ENCODE peak calls at places on chromosomes 5 and 9, in eight cellular contexts. J, I, C, O, X, M, E and N are unnamed samples.

GRCh38 chr9:22683393-22684075 is 236.9 kb downstream of the DMRTA1 start:
- DNase-seq in J (no peak), I (no peak), C (no peak), O (peak; percentile 82), X (peak; percentile 14), M (no peak), E (no peak), N (no peak)

GRCh38 chr5:157540707-157541451 is 34.7 kb downstream of the ADAM19 start:
- DNase-seq in J (no peak), I (peak; percentile 43), C (peak; percentile 32), O (no peak), X (peak; percentile 55), M (peak; percentile 43), E (peak; percentile 89), N (peak; percentile 84)

GRCh38 chr5:58043607-58043945 is 416.3 kb downstream of the PLK2 start:
- DNase-seq in J (no peak), I (no peak), C (no peak), O (no peak), X (no peak), M (no peak), E (no peak), N (no peak)

GRCh38 chr5:132251220-132251725 is 6.2 kb upstream of the PDLIM4 start:
- DNase-seq in J (no peak), I (no peak), C (no peak), O (no peak), X (no peak), M (no peak), E (no peak), N (no peak)

GRCh38 chr5:156438076-156438475 is 111.1 kb downstream of the SGCD start:
- DNase-seq in J (no peak), I (no peak), C (no peak), O (no peak), X (no peak), M (no peak), E (no peak), N (no peak)

GRCh38 chr5:97529354-97529753 is 346.3 kb upstream of the RIOK2 start:
- DNase-seq in J (no peak), I (no peak), C (no peak), O (no peak), X (no peak), M (no peak), E (no peak), N (no peak)

GRCh38 chr5:122965111-122965510 is 71.4 kb downstream of the PPIC start:
- DNase-seq in J (no peak), I (no peak), C (no peak), O (no peak), X (peak; percentile 25), M (no peak), E (no peak), N (no peak)

GRCh38 chr5:10860645-10861455 is 99.8 kb upstream of the DAP start:
- DNase-seq in J (no peak), I (peak; percentile 79), C (no peak), O (peak; percentile 72), X (no peak), M (no peak), E (no peak), N (no peak)

GRCh38 chr9:135887585-135888050 is 19.7 kb downstream of the CAMSAP1 start:
- DNase-seq in J (no peak), I (no peak), C (peak; percentile 38), O (no peak), X (no peak), M (no peak), E (peak; percentile 62), N (peak; percentile 12)

GRCh38 chr5:158056426-158056825 is 197.5 kb upstream of the CLINT1 start:
- DNase-seq in J (no peak), I (no peak), C (no peak), O (peak; percentile 54), X (no peak), M (no peak), E (no peak), N (no peak)

GRCh38 chr5:89421035-89421434 is 538.1 kb upstream of the MEF2C start:
- DNase-seq in J (no peak), I (no peak), C (no peak), O (peak; percentile 65), X (no peak), M (no peak), E (no peak), N (no peak)

GRCh38 chr9:89984214-89984613 is 379.4 kb downstream of the GADD45G start:
- DNase-seq in J (no peak), I (peak; percentile 47), C (no peak), O (peak; percentile 56), X (no peak), M (no peak), E (peak; percentile 17), N (no peak)

GRCh38 chr5:71938886-71939285 is 168.4 kb upstream of the MAP1B start:
- DNase-seq in J (no peak), I (no peak), C (peak; percentile 49), O (peak; percentile 75), X (peak; percentile 22), M (no peak), E (no peak), N (peak; percentile 14)

GRCh38 chr5:4275232-4275631 is 679.6 kb downstream of the IRX1 start:
- DNase-seq in J (no peak), I (no peak), C (no peak), O (no peak), X (peak; percentile 64), M (no peak), E (no peak), N (no peak)

GRCh38 chr5:29878599-29878998 is 1314.9 kb upstream of the CDH6 start:
- DNase-seq in J (no peak), I (no peak), C (no peak), O (no peak), X (no peak), M (no peak), E (no peak), N (no peak)

GRCh38 chr9:98516205-98516896 is 192.4 kb downstream of the GABBR2 start:
- DNase-seq in J (no peak), I (no peak), C (no peak), O (no peak), X (no peak), M (no peak), E (no peak), N (no peak)

GRCh38 chr5:53253421-53253871 is 143.9 kb upstream of the MOCS2 start:
- DNase-seq in J (no peak), I (peak; percentile 21), C (no peak), O (peak; percentile 59), X (no peak), M (no peak), E (peak; percentile 10), N (peak; percentile 52)

GRCh38 chr5:141260458-141261237 is 15.5 kb downstream of the PCDHB15 start:
- DNase-seq in J (no peak), I (no peak), C (no peak), O (peak; percentile 7), X (no peak), M (no peak), E (no peak), N (no peak)

GRCh38 chr5:172782169-172783039 is 11.4 kb upstream of the DUSP1 start:
- DNase-seq in J (no peak), I (no peak), C (no peak), O (peak; percentile 93), X (no peak), M (no peak), E (no peak), N (no peak)

GRCh38 chr5:35780236-35780635 is 76.5 kb upstream of the IL7R start:
- DNase-seq in J (no peak), I (no peak), C (no peak), O (no peak), X (no peak), M (no peak), E (peak; percentile 57), N (no peak)

GRCh38 chr5:58818515-58818914 is 235.6 kb downstream of the RAB3C start:
- DNase-seq in J (no peak), I (no peak), C (no peak), O (no peak), X (no peak), M (no peak), E (no peak), N (no peak)

GRCh38 chr9:130193531-130194405 is 21.6 kb downstream of the NCS1 start:
- DNase-seq in J (no peak), I (peak; percentile 37), C (peak; percentile 43), O (no peak), X (peak; percentile 93), M (no peak), E (no peak), N (no peak)

GRCh38 chr5:127517110-127517479 is 345 bp upstream of the PRRC1 start:
- DNase-seq in J (no peak), I (no peak), C (no peak), O (no peak), X (no peak), M (no peak), E (no peak), N (no peak)

GRCh38 chr5:98907951-98908350 is 20.9 kb downstream of the CHD1 start:
- DNase-seq in J (no peak), I (no peak), C (no peak), O (no peak), X (no peak), M (no peak), E (no peak), N (no peak)

GRCh38 chr9:135805422-135806022 is 101.8 kb downstream of the CAMSAP1 start:
- DNase-seq in J (no peak), I (no peak), C (peak; percentile 13), O (no peak), X (no peak), M (no peak), E (no peak), N (no peak)

GRCh38 chr5:36502608-36503007 is 103.8 kb upstream of the SLC1A3 start:
- DNase-seq in J (no peak), I (no peak), C (no peak), O (peak; percentile 96), X (peak; percentile 33), M (no peak), E (no peak), N (no peak)

GRCh38 chr5:88690619-88691560 is 192.1 kb downstream of the MEF2C start:
- DNase-seq in J (no peak), I (peak; percentile 80), C (peak; percentile 82), O (peak; percentile 66), X (peak; percentile 84), M (peak; percentile 69), E (peak; percentile 60), N (peak; percentile 71)

GRCh38 chr9:129489838-129490582 is 130.9 kb downstream of the C9orf50 start:
- DNase-seq in J (no peak), I (no peak), C (no peak), O (no peak), X (peak; percentile 40), M (no peak), E (peak; percentile 56), N (no peak)

GRCh38 chr5:125298711-125299379 is 552.4 kb upstream of the ZNF608 start:
- DNase-seq in J (no peak), I (no peak), C (no peak), O (no peak), X (no peak), M (no peak), E (no peak), N (no peak)

GRCh38 chr9:113471566-113471965 is 8.0 kb downstream of the RGS3 start:
- DNase-seq in J (no peak), I (no peak), C (no peak), O (no peak), X (no peak), M (no peak), E (no peak), N (no peak)

GRCh38 chr5:6457592-6457991 is 8.9 kb downstream of the UBE2QL1 start:
- DNase-seq in J (peak; percentile 46), I (no peak), C (no peak), O (no peak), X (no peak), M (no peak), E (no peak), N (no peak)

GRCh38 chr9:134781895-134782294 is 98.7 kb upstream of the FCN2 start:
- DNase-seq in J (no peak), I (no peak), C (peak; percentile 46), O (no peak), X (peak; percentile 59), M (peak; percentile 28), E (no peak), N (no peak)